ENCODE peak calls at places on chromosomes 6 and 20, in six cellular contexts. One of them, this sample, is unnamed.

GRCh38 chr6:111985202-111985731 is 68.6 kb upstream of the CCN6 start:
- DNase-seq in H1: no peak
- DNase-seq in PC-3: peak
- DNase-seq in Panc1: no peak
- DNase-seq in astrocyte of the spinal cord: peak
- DNase-seq in AG04449: peak
- DNase-seq in this sample: peak

GRCh38 chr6:155177369-155177961 is 86.3 kb upstream of the CLDN20 start:
- DNase-seq in PC-3: peak
- DNase-seq in H1: no peak
- DNase-seq in AG04449: no peak
- DNase-seq in Panc1: no peak
- DNase-seq in astrocyte of the spinal cord: peak
- DNase-seq in this sample: peak

GRCh38 chr20:31484001-31484400 is 8.9 kb downstream of the REM1 start:
- DNase-seq in Panc1: no peak
- DNase-seq in PC-3: no peak
- DNase-seq in H1: no peak
- DNase-seq in astrocyte of the spinal cord: no peak
- DNase-seq in AG04449: no peak
- DNase-seq in this sample: peak

GRCh38 chr6:99467509-99468106 is 42.5 kb upstream of the PNISR start:
- DNase-seq in Panc1: no peak
- DNase-seq in PC-3: peak
- DNase-seq in AG04449: no peak
- DNase-seq in H1: no peak
- DNase-seq in astrocyte of the spinal cord: peak
- DNase-seq in this sample: peak

GRCh38 chr20:19849341-19850189 is 91.5 kb downstream of the RIN2 start:
- DNase-seq in AG04449: no peak
- DNase-seq in PC-3: no peak
- DNase-seq in astrocyte of the spinal cord: peak
- DNase-seq in H1: no peak
- DNase-seq in Panc1: no peak
- DNase-seq in this sample: no peak

GRCh38 chr6:15658345-15658744 is 4.5 kb downstream of the DTNBP1 start:
- DNase-seq in H1: no peak
- DNase-seq in PC-3: no peak
- DNase-seq in AG04449: no peak
- DNase-seq in Panc1: no peak
- DNase-seq in astrocyte of the spinal cord: no peak
- DNase-seq in this sample: no peak

GRCh38 chr6:143958839-143959399 is 49.1 kb downstream of the PLAGL1 start:
- DNase-seq in H1: peak
- DNase-seq in Panc1: no peak
- DNase-seq in AG04449: no peak
- DNase-seq in PC-3: no peak
- DNase-seq in astrocyte of the spinal cord: no peak
- DNase-seq in this sample: no peak

GRCh38 chr6:21771626-21772320 is 178.2 kb downstream of the SOX4 start:
- DNase-seq in H1: no peak
- DNase-seq in AG04449: no peak
- DNase-seq in astrocyte of the spinal cord: no peak
- DNase-seq in Panc1: no peak
- DNase-seq in PC-3: no peak
- DNase-seq in this sample: no peak

GRCh38 chr20:3312940-3313656 is 74.1 kb upstream of the SLC4A11 start:
- DNase-seq in H1: no peak
- DNase-seq in astrocyte of the spinal cord: peak
- DNase-seq in PC-3: peak
- DNase-seq in AG04449: peak
- DNase-seq in Panc1: no peak
- DNase-seq in this sample: peak

DNA sequence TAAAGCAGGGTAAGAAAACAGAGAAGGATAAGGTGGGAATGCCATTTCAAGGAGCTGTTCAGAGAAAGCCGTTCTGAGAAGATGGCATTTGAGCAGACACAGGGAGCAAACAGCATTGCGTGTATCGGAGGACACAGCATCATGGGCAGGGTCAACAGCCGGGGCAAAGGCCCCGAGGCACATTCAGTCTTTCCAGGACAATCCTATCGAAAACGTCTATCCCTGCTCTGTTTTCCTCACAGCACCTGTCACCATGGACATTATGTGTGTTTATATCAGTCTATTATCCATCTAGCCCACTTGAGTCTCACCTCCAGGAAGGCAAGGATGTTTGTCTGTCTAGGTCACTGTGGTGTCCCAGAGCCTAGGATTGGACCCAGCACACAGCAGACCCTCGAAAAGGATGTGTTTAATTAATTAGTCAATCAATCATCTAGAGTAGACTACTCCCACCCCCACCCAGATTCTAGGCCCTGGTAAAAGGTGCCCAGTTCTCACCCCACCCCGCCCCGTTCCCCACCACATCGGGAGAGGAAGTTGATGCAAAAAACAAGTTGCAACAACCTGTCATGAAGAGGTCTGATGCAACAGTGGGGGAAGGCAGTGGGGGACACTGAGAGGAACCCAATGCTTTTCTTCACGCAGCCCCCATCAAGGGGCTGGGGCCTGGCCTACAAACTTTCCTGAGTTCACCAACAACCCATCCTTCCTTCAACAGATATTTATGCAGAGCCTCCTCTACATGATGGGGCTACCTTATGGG is 66.6 kb downstream of the PREX1 start:
- DNase-seq in astrocyte of the spinal cord: no peak
- DNase-seq in H1: no peak
- DNase-seq in PC-3: no peak
- DNase-seq in Panc1: no peak
- DNase-seq in AG04449: no peak
- DNase-seq in this sample: no peak
- H3K4me3 ChIP-seq in astrocyte of the spinal cord: no peak
- H3K4me3 ChIP-seq in H1: no peak
- H3K4me3 ChIP-seq in PC-3: peak
- H3K4me3 ChIP-seq in Panc1: no peak
- H3K4me3 ChIP-seq in AG04449: no peak
- H3K4me3 ChIP-seq in this sample: no peak

DNA sequence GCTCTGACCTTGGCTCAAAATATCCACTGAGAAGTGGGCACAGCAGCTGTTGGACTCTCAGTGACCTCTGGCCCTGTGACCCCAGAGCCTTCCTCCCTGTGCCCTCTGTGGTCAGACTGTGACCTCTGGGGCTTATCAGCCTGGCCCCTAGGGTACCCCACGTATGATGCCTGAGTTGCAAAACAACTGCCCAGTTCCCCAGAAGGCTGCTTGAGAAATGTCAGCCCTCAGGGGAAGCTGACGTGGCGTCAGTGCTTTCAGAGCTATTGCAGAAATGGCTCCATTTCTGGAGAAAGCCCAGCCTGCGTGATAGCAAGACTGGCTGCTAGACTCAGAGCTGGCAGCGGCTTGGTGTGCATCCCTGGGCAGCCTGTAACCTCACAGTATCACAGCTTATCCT is 31.5 kb upstream of the TGM2 start:
- DNase-seq in H1: no peak
- DNase-seq in astrocyte of the spinal cord: no peak
- DNase-seq in AG04449: no peak
- DNase-seq in PC-3: no peak
- DNase-seq in Panc1: no peak
- DNase-seq in this sample: peak
- TF ChIP-seq CTCF in H1: no peak
- TF ChIP-seq CTCF in astrocyte of the spinal cord: no peak
- TF ChIP-seq CTCF in AG04449: no peak
- TF ChIP-seq CTCF in PC-3: no peak
- TF ChIP-seq CTCF in Panc1: no peak
- TF ChIP-seq CTCF in this sample: no peak

DNA sequence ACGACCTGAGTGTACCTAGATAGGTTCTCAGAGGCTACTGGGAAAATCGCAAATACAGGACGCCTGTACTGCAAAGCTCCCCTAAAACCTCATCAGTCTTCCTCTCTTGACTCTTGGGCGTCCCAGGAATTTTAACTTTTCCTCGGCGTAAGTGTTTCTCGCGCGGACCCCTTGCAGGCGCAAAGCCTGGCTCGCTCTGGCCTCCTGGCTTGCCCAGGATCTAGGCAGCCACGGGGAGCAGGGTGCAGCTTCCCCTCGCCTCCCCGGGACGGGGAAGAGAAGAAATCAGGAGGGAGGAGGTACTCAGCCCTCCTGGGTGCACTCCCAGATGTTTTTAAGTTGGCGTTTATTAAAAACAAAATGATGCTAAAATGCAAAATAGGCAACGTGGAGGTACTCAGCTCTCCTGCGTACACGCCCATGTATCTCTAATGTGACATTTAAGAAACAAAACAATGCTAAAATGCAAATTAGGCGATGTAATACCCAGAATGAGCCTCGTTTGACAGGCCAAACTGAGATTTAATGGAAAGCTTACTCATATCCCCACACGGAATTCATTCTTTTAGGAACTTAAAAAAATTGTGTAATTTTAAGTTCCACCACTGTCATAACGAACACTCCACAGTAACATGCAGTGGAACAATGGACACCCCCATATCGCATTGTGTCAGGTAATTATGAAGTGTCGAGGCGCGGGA is 1.6 kb upstream of the SOBP start:
- DNase-seq in PC-3: no peak
- DNase-seq in H1: no peak
- DNase-seq in astrocyte of the spinal cord: peak
- DNase-seq in AG04449: no peak
- DNase-seq in Panc1: no peak
- DNase-seq in this sample: no peak
- H3K4me3 ChIP-seq in PC-3: no peak
- H3K4me3 ChIP-seq in H1: peak
- H3K4me3 ChIP-seq in astrocyte of the spinal cord: peak
- H3K4me3 ChIP-seq in AG04449: peak
- H3K4me3 ChIP-seq in Panc1: peak
- H3K4me3 ChIP-seq in this sample: peak

GRCh38 chr20:6944292-6944691 is 176.8 kb downstream of the BMP2 start:
- DNase-seq in PC-3: no peak
- DNase-seq in H1: no peak
- DNase-seq in astrocyte of the spinal cord: no peak
- DNase-seq in Panc1: no peak
- DNase-seq in AG04449: no peak
- DNase-seq in this sample: no peak

GRCh38 chr20:6942266-6942665 is 174.8 kb downstream of the BMP2 start:
- DNase-seq in Panc1: no peak
- DNase-seq in H1: no peak
- DNase-seq in AG04449: no peak
- DNase-seq in astrocyte of the spinal cord: no peak
- DNase-seq in PC-3: no peak
- DNase-seq in this sample: no peak

DNA sequence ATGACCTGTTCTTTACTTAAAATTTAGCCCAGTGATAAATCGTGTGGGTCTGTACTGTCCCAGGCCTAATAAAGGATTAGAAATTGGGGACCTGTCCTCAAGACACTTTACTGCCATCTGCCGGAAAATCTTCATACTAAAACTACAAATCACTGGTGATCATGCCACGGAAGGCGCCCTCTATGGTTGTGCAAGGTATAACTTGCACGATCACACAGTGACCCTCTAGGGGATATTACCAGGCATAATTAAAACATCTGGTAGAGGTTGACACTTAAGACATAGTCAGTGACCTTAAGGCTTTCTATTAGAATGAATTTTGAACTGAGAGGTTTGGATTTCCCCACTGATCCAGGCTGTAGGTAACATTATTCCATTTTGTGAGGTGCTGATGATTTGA is 172.6 kb downstream of the BMP2 start:
- DNase-seq in PC-3: peak
- DNase-seq in AG04449: no peak
- DNase-seq in astrocyte of the spinal cord: no peak
- DNase-seq in H1: peak
- DNase-seq in Panc1: no peak
- DNase-seq in this sample: no peak
- TF ChIP-seq CTCF in PC-3: peak
- TF ChIP-seq CTCF in AG04449: no peak
- TF ChIP-seq CTCF in astrocyte of the spinal cord: peak
- TF ChIP-seq CTCF in H1: peak
- TF ChIP-seq CTCF in Panc1: peak
- TF ChIP-seq CTCF in this sample: peak

This sample was measured in foreskin fibroblast.